ENCODE peak calls at places on chromosomes 1 and 21, in five cellular contexts. C, L, Y, G and T are unnamed samples.

GRCh38 chr1:109185357-109185756 is 28.4 kb upstream of the SARS1 start:
- DNase-seq in Y (no peak), G (no peak), C (no peak), L (no peak), T (no peak)

GRCh38 chr1:244214009-244214967 is 163.2 kb downstream of the ZBTB18 start:
- DNase-seq in G (no peak), Y (no peak), L (peak), C (peak), T (peak)

GRCh38 chr1:5826601-5827000 is 165.6 kb downstream of the NPHP4 start:
- DNase-seq in C (no peak), Y (no peak), G (no peak), L (no peak), T (no peak)

GRCh38 chr1:47443530-47444316 is 5.9 kb downstream of the FOXD2 start:
- DNase-seq in C (no peak), Y (no peak), G (no peak), L (no peak), T (peak)

GRCh38 chr1:193190096-193190744 is 3.8 kb upstream of the B3GALT2 start:
- DNase-seq in L (no peak), Y (no peak), G (no peak), C (no peak), T (no peak)

GRCh38 chr1:169610110-169610509 is 19.8 kb downstream of the SELP start:
- DNase-seq in G (no peak), C (no peak), Y (no peak), L (no peak), T (no peak)

GRCh38 chr1:81391100-81391828 is 409.5 kb upstream of the ADGRL2 start:
- DNase-seq in G (no peak), C (no peak), Y (no peak), L (peak), T (no peak)

GRCh38 chr21:41369105-41369914 is 7.5 kb downstream of the MX2 start:
- DNase-seq in C (no peak), G (peak), Y (no peak), L (peak), T (peak)

GRCh38 chr1:56478734-56479133 is 100.6 kb downstream of the PLPP3 start:
- DNase-seq in G (no peak), L (no peak), C (no peak), Y (no peak), T (no peak)

GRCh38 chr1:22250724-22251123 is 107.8 kb upstream of the WNT4 start:
- DNase-seq in C (peak), G (no peak), L (no peak), Y (no peak), T (peak)

GRCh38 chr1:1203561-1204424 is 2.6 kb downstream of the TNFRSF18 start:
- DNase-seq in L (no peak), Y (no peak), C (no peak), G (no peak), T (no peak)

GRCh38 chr21:29481641-29482040 is 182.9 kb downstream of the BACH1 start:
- DNase-seq in L (no peak), G (no peak), C (no peak), Y (no peak), T (no peak)

GRCh38 chr1:218123968-218124367 is 161.1 kb upstream of the RRP15 start:
- DNase-seq in Y (no peak), G (no peak), C (peak), L (no peak), T (peak)

GRCh38 chr21:39803393-39803792 is 58.4 kb downstream of the IGSF5 start:
- DNase-seq in G (no peak), Y (no peak), C (no peak), L (no peak), T (no peak)

GRCh38 chr1:16206547-16207317 is 5.7 kb downstream of the ARHGEF19 start:
- DNase-seq in L (peak), G (peak), C (peak), Y (peak), T (peak)

GRCh38 chr1:21511579-21512522 is 2.6 kb downstream of the ALPL start:
- DNase-seq in Y (no peak), G (no peak), C (no peak), L (no peak), T (no peak)

GRCh38 chr21:44054710-44055109 is 42.6 kb downstream of the TRAPPC10 start:
- DNase-seq in Y (no peak), G (no peak), C (no peak), L (no peak), T (no peak)

GRCh38 chr1:26724938-26725337 is 29.1 kb downstream of the ARID1A start:
- DNase-seq in G (no peak), C (no peak), L (no peak), Y (no peak), T (peak)

GRCh38 chr1:209325492-209325891 is 258.0 kb upstream of the CAMK1G start:
- DNase-seq in Y (no peak), G (no peak), C (no peak), L (no peak), T (no peak)

DNA sequence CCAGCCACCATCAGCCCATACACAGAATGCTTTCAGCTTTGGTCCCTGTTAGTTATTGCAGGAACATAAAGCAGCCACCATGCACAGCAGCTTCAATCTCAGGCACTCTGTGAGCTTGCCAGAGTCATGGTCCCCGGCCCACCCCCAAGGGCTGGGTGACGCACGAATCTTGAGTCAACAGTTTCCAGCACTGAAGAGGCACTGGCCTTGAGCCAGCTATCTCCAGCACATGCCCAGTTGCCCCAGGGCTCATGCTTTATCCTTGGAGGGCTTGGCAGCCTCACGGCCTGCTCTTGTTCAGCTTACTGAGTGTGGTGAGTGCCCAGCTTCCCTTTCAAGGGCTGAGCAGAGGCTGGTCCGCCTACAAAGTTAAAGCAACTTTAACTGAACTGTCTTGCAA is 200.7 kb upstream of the RAB4A start:
- DNase-seq in G (no peak), C (no peak), L (no peak), Y (no peak), T (no peak)
- TF ChIP-seq CREB1 in G (no peak), C (no peak), L (no peak), Y (no peak), T (no peak)

GRCh38 chr1:227787513-227788278 is 27.8 kb upstream of the PRSS38 start:
- DNase-seq in Y (peak), C (peak), L (peak), G (peak), T (peak)

GRCh38 chr1:227785094-227785811 is 30.2 kb upstream of the PRSS38 start:
- DNase-seq in Y (no peak), L (no peak), C (no peak), G (no peak), T (no peak)

GRCh38 chr1:227785812-227786608 is 29.5 kb upstream of the PRSS38 start:
- DNase-seq in G (no peak), L (no peak), Y (no peak), C (no peak), T (no peak)

GRCh38 chr1:227788279-227789041 is 27.0 kb upstream of the PRSS38 start:
- DNase-seq in Y (no peak), G (no peak), C (peak), L (peak), T (peak)

GRCh38 chr1:227786673-227787512 is 28.6 kb upstream of the PRSS38 start:
- DNase-seq in Y (no peak), C (no peak), L (no peak), G (no peak), T (peak)
- TF ChIP-seq EZH2 in Y (no peak), C (no peak), L (no peak), G (no peak), T (peak)

GRCh38 chr1:77970192-77970591 is 8.7 kb downstream of the FUBP1 start:
- DNase-seq in L (no peak), Y (no peak), G (no peak), C (no peak), T (no peak)
- H3K4me2 ChIP-seq in L (no peak), Y (no peak), G (no peak), C (no peak), T (no peak)

GRCh38 chr1:229108598-229109201 is 162.2 kb upstream of the RAB4A start:
- DNase-seq in C (no peak), Y (no peak), G (no peak), L (peak), T (peak)
- TF ChIP-seq CREB1 in C (no peak), Y (no peak), G (no peak), L (no peak), T (no peak)

GRCh38 chr1:154501423-154502065 is 475 bp upstream of the TDRD10 start:
- DNase-seq in L (no peak), G (no peak), C (no peak), Y (no peak), T (peak)
- TF ChIP-seq EZH2 in L (no peak), G (no peak), C (peak), Y (no peak), T (peak)

GRCh38 chr21:37862536-37862935 is 53.7 kb downstream of the KCNJ6 start:
- DNase-seq in Y (no peak), G (no peak), C (no peak), L (no peak), T (peak)
- H3K4me2 ChIP-seq in Y (no peak), G (no peak), C (no peak), L (no peak), T (no peak)